ENCODE peak calls at places on chromosomes 6 and 20, in five cellular contexts. A is uterus, E is heart left ventricle, K is HL-60, D is astrocyte of the spinal cord. L is an unnamed sample.

GRCh38 chr6:159097256-159097655 is 52.5 kb upstream of the TAGAP start:
- DNase-seq in A (no peak), E (no peak), K (no peak), D (no peak), L (no peak)

GRCh38 chr6:105593805-105594231 is 190.9 kb upstream of the PREP start:
- DNase-seq in A (no peak), E (no peak), K (no peak), D (peak), L (no peak)

GRCh38 chr6:170295519-170296422 is 4.9 kb upstream of the DLL1 start:
- DNase-seq in A (no peak), E (peak), K (no peak), D (no peak), L (no peak)

GRCh38 chr6:28443112-28443773 is at the start of gene ZSCAN23:
- DNase-seq in A (peak), E (peak), K (peak), D (peak), L (no peak)

GRCh38 chr6:120077489-120077888 is 727.9 kb upstream of the MAN1A1 start:
- DNase-seq in A (no peak), E (no peak), K (no peak), D (peak), L (no peak)

GRCh38 chr6:128663238-128663637 is 142.8 kb upstream of the PTPRK start:
- DNase-seq in A (no peak), E (no peak), K (no peak), D (no peak), L (no peak)

GRCh38 chr20:35327074-35327976 is 35.1 kb upstream of the FAM83C start:
- DNase-seq in A (no peak), E (no peak), K (no peak), D (no peak), L (no peak)

GRCh38 chr6:169885831-169886230 is 134.4 kb downstream of the ERMARD start:
- DNase-seq in A (no peak), E (no peak), K (no peak), D (no peak), L (peak)

GRCh38 chr6:159061146-159061545 is 16.4 kb upstream of the TAGAP start:
- DNase-seq in A (no peak), E (no peak), K (no peak), D (no peak), L (no peak)

GRCh38 chr6:130537447-130537846 is 171.6 kb downstream of the TMEM200A start:
- DNase-seq in A (no peak), E (no peak), K (no peak), D (no peak), L (no peak)

GRCh38 chr6:158322724-158323560 is 10.7 kb downstream of the TULP4 start:
- DNase-seq in A (no peak), E (no peak), K (peak), D (peak), L (no peak)

GRCh38 chr6:103797738-103798137 is 1062.0 kb downstream of the HACE1 start:
- DNase-seq in A (no peak), E (no peak), K (no peak), D (no peak), L (no peak)

GRCh38 chr20:14597206-14597715 is 259.8 kb upstream of the FLRT3 start:
- DNase-seq in A (no peak), E (no peak), K (no peak), D (no peak), L (no peak)

GRCh38 chr6:113489946-113490345 is 367.2 kb upstream of the MARCKS start:
- DNase-seq in A (no peak), E (no peak), K (no peak), D (no peak), L (no peak)

GRCh38 chr20:19828233-19828632 is 70.2 kb downstream of the RIN2 start:
- DNase-seq in A (no peak), E (no peak), K (peak), D (peak), L (peak)

GRCh38 chr6:162817196-162817595 is 89.4 kb downstream of the PACRG start:
- DNase-seq in A (no peak), E (no peak), K (no peak), D (no peak), L (no peak)

GRCh38 chr20:33299111-33299603 is 16.1 kb downstream of the BPIFB1 start:
- DNase-seq in A (peak), E (peak), K (peak), D (peak), L (no peak)

GRCh38 chr6:44854712-44855111 is 467.2 kb downstream of the CDC5L start:
- DNase-seq in A (no peak), E (no peak), K (no peak), D (no peak), L (no peak)

GRCh38 chr6:9204171-9204570 is 768.8 kb upstream of the SLC35B3 start:
- DNase-seq in A (no peak), E (no peak), K (no peak), D (peak), L (no peak)

GRCh38 chr6:79632580-79632979 is 1.5 kb downstream of the SH3BGRL2 start:
- DNase-seq in A (no peak), E (no peak), K (no peak), D (peak), L (no peak)

GRCh38 chr6:160679402-160679769 is 15.3 kb upstream of the LPA start:
- DNase-seq in A (peak), E (no peak), K (no peak), D (no peak), L (no peak)

GRCh38 chr20:61756446-61756845 is 309.2 kb downstream of the TAF4 start:
- DNase-seq in A (no peak), E (no peak), K (no peak), D (no peak), L (peak)

GRCh38 chr20:32080783-32081182 is 28.7 kb upstream of the TM9SF4 start:
- DNase-seq in A (no peak), E (no peak), K (no peak), D (no peak), L (no peak)
- TF ChIP-seq CTCF in A (no peak), E (no peak), K (no peak), D (no peak), L (no peak)

DNA sequence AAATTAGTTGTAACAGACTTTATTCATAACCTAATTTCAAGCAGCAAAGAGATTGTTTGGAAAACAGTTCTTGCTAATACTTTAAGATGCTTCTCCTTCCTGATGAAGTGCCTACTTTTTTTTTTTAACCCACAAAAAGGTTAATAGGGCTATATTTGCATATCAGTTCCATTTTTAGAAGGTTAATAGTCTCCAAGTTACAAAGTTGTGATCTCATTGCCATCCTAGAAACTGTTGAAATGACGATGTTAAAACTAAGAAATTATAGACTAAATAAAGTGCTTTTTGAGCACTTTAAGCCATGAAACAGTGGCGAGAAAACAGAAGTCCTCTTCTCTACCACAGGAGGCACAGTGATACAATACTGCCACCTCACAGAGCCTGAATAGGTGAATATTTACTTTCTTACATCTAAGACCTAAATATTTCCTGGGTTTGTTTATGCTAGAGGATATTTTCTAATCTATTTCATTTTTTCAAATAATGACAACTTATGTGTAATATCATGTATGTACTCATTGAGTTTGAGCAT is 5.3 kb downstream of the RNF144B start:
- DNase-seq in A (no peak), E (no peak), K (no peak), D (no peak), L (no peak)
- TF ChIP-seq CTCF in A (no peak), E (no peak), K (no peak), D (no peak), L (peak)

GRCh38 chr6:106966229-106966628 is 8.3 kb downstream of the CD24 start:
- DNase-seq in A (no peak), E (no peak), K (no peak), D (no peak), L (no peak)
- TF ChIP-seq CTCF in A (no peak), E (no peak), K (no peak), D (no peak), L (no peak)

GRCh38 chr20:57330998-57331397 is 1.4 kb downstream of the SPO11 start:
- DNase-seq in A (no peak), E (no peak), K (peak), D (no peak), L (no peak)

GRCh38 chr20:57332105-57333089 is 2.8 kb downstream of the SPO11 start:
- DNase-seq in A (no peak), E (no peak), K (no peak), D (no peak), L (no peak)

GRCh38 chr20:57326667-57327455 is 2.7 kb upstream of the SPO11 start:
- DNase-seq in A (no peak), E (no peak), K (no peak), D (no peak), L (no peak)

GRCh38 chr20:57327820-57328219 is 1.8 kb upstream of the SPO11 start:
- DNase-seq in A (no peak), E (no peak), K (no peak), D (no peak), L (no peak)

DNA sequence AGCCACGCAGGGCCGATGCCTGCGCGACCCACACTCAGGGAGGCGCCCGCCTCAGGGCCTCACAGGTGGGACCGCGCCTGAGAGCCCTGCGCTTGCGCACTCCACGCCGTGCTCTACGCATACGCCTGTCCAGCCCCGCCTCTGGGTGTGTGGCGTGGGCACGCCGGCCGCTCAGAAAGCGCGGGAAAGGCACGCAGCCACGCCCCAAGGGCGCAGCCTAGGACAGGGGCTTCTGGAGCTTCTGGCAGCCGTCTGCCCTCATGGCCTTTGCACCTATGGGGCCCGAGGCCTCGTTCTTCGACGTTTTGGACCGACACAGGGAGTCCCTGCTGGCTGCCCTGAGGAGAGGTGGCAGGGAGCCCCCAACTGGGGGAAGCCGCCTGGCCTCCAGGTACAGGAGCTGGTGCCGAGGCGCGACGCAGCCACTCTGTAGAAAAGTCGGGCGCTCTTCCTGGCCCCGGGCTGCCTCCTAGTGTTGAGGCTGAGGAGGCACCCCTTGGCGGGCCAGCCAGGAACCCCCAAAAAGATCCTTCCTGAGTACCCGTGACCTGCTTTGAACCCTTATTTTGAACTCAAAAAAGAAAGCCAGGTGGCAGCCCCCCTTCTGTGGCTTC is at the start of gene SPO11:
- DNase-seq in A (no peak), E (no peak), K (no peak), D (no peak), L (no peak)
- TF ChIP-seq CTCF in A (no peak), E (peak), K (no peak), D (peak), L (no peak)

GRCh38 chr6:10441004-10441654 is 26.3 kb upstream of the TFAP2A start:
- DNase-seq in A (no peak), E (no peak), K (no peak), D (peak), L (no peak)
- TF ChIP-seq CTCF in A (no peak), E (no peak), K (no peak), D (no peak), L (no peak)

GRCh38 chr6:168314029-168314420 is 5.6 kb downstream of the DACT2 start:
- DNase-seq in A (no peak), E (no peak), K (no peak), D (no peak), L (no peak)

GRCh38 chr6:168318090-168318489 is 1.5 kb downstream of the DACT2 start:
- DNase-seq in A (no peak), E (no peak), K (no peak), D (no peak), L (no peak)

GRCh38 chr6:168313371-168314028 is 6.1 kb downstream of the DACT2 start:
- DNase-seq in A (no peak), E (no peak), K (no peak), D (no peak), L (no peak)

GRCh38 chr6:168315626-168316025 is 4.0 kb downstream of the DACT2 start:
- DNase-seq in A (no peak), E (no peak), K (no peak), D (no peak), L (no peak)

GRCh38 chr6:168314948-168315347 is 4.6 kb downstream of the DACT2 start:
- DNase-seq in A (no peak), E (no peak), K (no peak), D (no peak), L (no peak)
- TF ChIP-seq CTCF in A (no peak), E (peak), K (no peak), D (no peak), L (no peak)

GRCh38 chr6:11328613-11329247 is 96.3 kb upstream of the NEDD9 start:
- DNase-seq in A (no peak), E (no peak), K (no peak), D (peak), L (no peak)
- TF ChIP-seq CTCF in A (no peak), E (no peak), K (no peak), D (no peak), L (no peak)

L was measured in CD14-positive monocyte.